ENCODE peak calls at places on chromosomes 12 and 14, in nine cellular contexts. K is mesothelial cell of epicardium; P is NCI-H774; Q is fibroblast of the aortic adventitia; W is HL-60; C is germinal center; X is body of pancreas; R is cardiac muscle cell; O is stimulated activated CD8-positive, alpha-beta memory T cell treated with anti-CD3 and anti-CD28 coated beads, Interleukin-4, amount 100 ng/mL, for 24 hours. V is an unnamed sample.

GRCh38 chr14:60178164-60178563 is 13.0 kb upstream of the DHRS7 start:
- DNase-seq in K (no peak), P (no peak), Q (no peak), W (no peak), C (no peak), X (no peak), R (no peak), O (no peak), V (no peak)

GRCh38 chr12:124551268-124552144 is 15.9 kb downstream of the NCOR2 start:
- DNase-seq in K (no peak), P (no peak), Q (no peak), W (peak; percentile 90), C (peak; percentile 53), X (no peak), R (peak; percentile 71), O (no peak), V (peak; percentile 86)

GRCh38 chr12:6952860-6953416 is 1.8 kb downstream of the PTPN6 start:
- DNase-seq in K (no peak), P (no peak), Q (no peak), W (no peak), C (no peak), X (no peak), R (no peak), O (no peak), V (no peak)

GRCh38 chr12:113220593-113221180 is 577 bp upstream of the TPCN1 start:
- DNase-seq in K (no peak), P (no peak), Q (no peak), W (no peak), C (peak; percentile 26), X (no peak), R (no peak), O (no peak), V (no peak)

GRCh38 chr12:66941150-66941549 is 262.3 kb upstream of the GRIP1 start:
- DNase-seq in K (no peak), P (no peak), Q (no peak), W (no peak), C (no peak), X (no peak), R (no peak), O (no peak), V (no peak)

GRCh38 chr14:39731912-39732311 is 299.7 kb upstream of the FBXO33 start:
- DNase-seq in K (no peak), P (no peak), Q (no peak), W (peak; percentile 6), C (no peak), X (no peak), R (no peak), O (no peak), V (no peak)

GRCh38 chr12:63208956-63209355 is 58.0 kb upstream of the AVPR1A start:
- DNase-seq in K (no peak), P (no peak), Q (no peak), W (no peak), C (no peak), X (no peak), R (no peak), O (no peak), V (no peak)

GRCh38 chr14:103326078-103326477 is 8.0 kb upstream of the EIF5 start:
- DNase-seq in K (no peak), P (no peak), Q (no peak), W (no peak), C (no peak), X (no peak), R (no peak), O (no peak), V (no peak)

GRCh38 chr14:70190156-70190555 is 1.4 kb upstream of the SLC8A3 start:
- DNase-seq in K (no peak), P (no peak), Q (no peak), W (no peak), C (no peak), X (no peak), R (no peak), O (no peak), V (no peak)

GRCh38 chr14:99325591-99325990 is 53.6 kb upstream of the BCL11B start:
- DNase-seq in K (no peak), P (no peak), Q (no peak), W (no peak), C (no peak), X (no peak), R (no peak), O (no peak), V (no peak)

GRCh38 chr12:116896525-116896924 is 14.2 kb upstream of the FBXW8 start:
- DNase-seq in K (no peak), P (no peak), Q (no peak), W (no peak), C (no peak), X (no peak), R (no peak), O (no peak), V (no peak)

GRCh38 chr14:105047283-105048016 is 17.8 kb downstream of the GPR132 start:
- DNase-seq in K (no peak), P (no peak), Q (no peak), W (no peak), C (no peak), X (no peak), R (no peak), O (no peak), V (no peak)

GRCh38 chr12:113297214-113297587 is 37.7 kb downstream of the SLC8B1 start:
- DNase-seq in K (no peak), P (no peak), Q (no peak), W (no peak), C (no peak), X (peak; percentile 47), R (no peak), O (no peak), V (no peak)

GRCh38 chr12:7907009-7907408 is 29.0 kb downstream of the SLC2A3 start:
- DNase-seq in K (no peak), P (no peak), Q (peak; percentile 46), W (peak; percentile 44), C (peak; percentile 23), X (peak; percentile 87), R (peak; percentile 41), O (no peak), V (peak; percentile 0)

GRCh38 chr14:54316652-54317051 is 80.2 kb upstream of the CDKN3 start:
- DNase-seq in K (no peak), P (no peak), Q (no peak), W (no peak), C (no peak), X (no peak), R (no peak), O (no peak), V (no peak)

GRCh38 chr12:7460375-7461259 is 16.7 kb upstream of the CD163L1 start:
- DNase-seq in K (no peak), P (peak; percentile 33), Q (peak; percentile 70), W (peak; percentile 51), C (peak; percentile 47), X (peak; percentile 60), R (peak; percentile 69), O (peak; percentile 22), V (peak; percentile 51)

GRCh38 chr12:119302334-119303132 is 32.0 kb upstream of the CCDC60 start:
- DNase-seq in K (no peak), P (no peak), Q (no peak), W (no peak), C (no peak), X (no peak), R (no peak), O (no peak), V (no peak)

GRCh38 chr14:24459331-24459730 is 16.8 kb upstream of the SDR39U1 start:
- DNase-seq in K (no peak), P (no peak), Q (no peak), W (no peak), C (no peak), X (no peak), R (no peak), O (no peak), V (no peak)

GRCh38 chr12:65248656-65249633 is 29.5 kb upstream of the MSRB3 start:
- DNase-seq in K (no peak), P (no peak), Q (peak; percentile 10), W (no peak), C (no peak), X (no peak), R (no peak), O (no peak), V (no peak)

GRCh38 chr12:3214508-3215365 is 137.6 kb downstream of the TSPAN9 start:
- DNase-seq in K (no peak), P (no peak), Q (no peak), W (no peak), C (peak; percentile 51), X (no peak), R (no peak), O (no peak), V (no peak)

GRCh38 chr12:113833422-113833821 is 132.7 kb downstream of the RBM19 start:
- DNase-seq in K (no peak), P (no peak), Q (no peak), W (no peak), C (no peak), X (no peak), R (no peak), O (no peak), V (no peak)

V was measured in Kasumi-1.